ENCODE peak calls at places on chromosomes 2 and 18, in eight cellular contexts. One of them, this sample, is unnamed.

GRCh38 chr2:238785528-238785860 is 62.4 kb upstream of the TWIST2 start:
- DNase-seq in psoas muscle: no peak
- DNase-seq in astrocyte of the spinal cord: no peak
- DNase-seq in neuronal stem cell: no peak
- DNase-seq in stimulated activated CD8-positive, alpha-beta memory T cell treated with anti-CD3 and anti-CD28 coated beads, Interleukin-2, amount 100 ng/mL, for 1 hour: no peak
- DNase-seq in epithelial cell of esophagus: no peak
- DNase-seq in AG10803: peak; percentile 51
- DNase-seq in neural progenitor cell: no peak
- DNase-seq in this sample: no peak

GRCh38 chr2:111226797-111227700 is 106.3 kb downstream of the BCL2L11 start:
- DNase-seq in psoas muscle: no peak
- DNase-seq in astrocyte of the spinal cord: peak; percentile 71
- DNase-seq in neuronal stem cell: no peak
- DNase-seq in stimulated activated CD8-positive, alpha-beta memory T cell treated with anti-CD3 and anti-CD28 coated beads, Interleukin-2, amount 100 ng/mL, for 1 hour: no peak
- DNase-seq in epithelial cell of esophagus: no peak
- DNase-seq in AG10803: peak; percentile 91
- DNase-seq in neural progenitor cell: no peak
- DNase-seq in this sample: peak; percentile 56

GRCh38 chr2:63001576-63001975 is 49.1 kb upstream of the OTX1 start:
- DNase-seq in psoas muscle: no peak
- DNase-seq in astrocyte of the spinal cord: no peak
- DNase-seq in neuronal stem cell: no peak
- DNase-seq in stimulated activated CD8-positive, alpha-beta memory T cell treated with anti-CD3 and anti-CD28 coated beads, Interleukin-2, amount 100 ng/mL, for 1 hour: no peak
- DNase-seq in epithelial cell of esophagus: no peak
- DNase-seq in AG10803: no peak
- DNase-seq in neural progenitor cell: no peak
- DNase-seq in this sample: no peak

GRCh38 chr2:85235281-85235680 is 92.5 kb downstream of the TGOLN2 start:
- DNase-seq in psoas muscle: no peak
- DNase-seq in astrocyte of the spinal cord: no peak
- DNase-seq in neuronal stem cell: no peak
- DNase-seq in stimulated activated CD8-positive, alpha-beta memory T cell treated with anti-CD3 and anti-CD28 coated beads, Interleukin-2, amount 100 ng/mL, for 1 hour: no peak
- DNase-seq in epithelial cell of esophagus: no peak
- DNase-seq in AG10803: no peak
- DNase-seq in neural progenitor cell: no peak
- DNase-seq in this sample: no peak

GRCh38 chr2:135257383-135258090 is 205.4 kb downstream of the RAB3GAP1 start:
- DNase-seq in psoas muscle: no peak
- DNase-seq in astrocyte of the spinal cord: peak; percentile 37
- DNase-seq in neuronal stem cell: no peak
- DNase-seq in stimulated activated CD8-positive, alpha-beta memory T cell treated with anti-CD3 and anti-CD28 coated beads, Interleukin-2, amount 100 ng/mL, for 1 hour: no peak
- DNase-seq in epithelial cell of esophagus: peak; percentile 88
- DNase-seq in AG10803: peak; percentile 83
- DNase-seq in neural progenitor cell: no peak
- DNase-seq in this sample: peak; percentile 94

GRCh38 chr18:31503011-31503410 is 5.0 kb downstream of the DSG2 start:
- DNase-seq in psoas muscle: no peak
- DNase-seq in astrocyte of the spinal cord: no peak
- DNase-seq in neuronal stem cell: no peak
- DNase-seq in stimulated activated CD8-positive, alpha-beta memory T cell treated with anti-CD3 and anti-CD28 coated beads, Interleukin-2, amount 100 ng/mL, for 1 hour: no peak
- DNase-seq in epithelial cell of esophagus: no peak
- DNase-seq in AG10803: no peak
- DNase-seq in neural progenitor cell: no peak
- DNase-seq in this sample: no peak

GRCh38 chr2:143261986-143262784 is 133.0 kb downstream of the ARHGAP15 start:
- DNase-seq in psoas muscle: no peak
- DNase-seq in astrocyte of the spinal cord: no peak
- DNase-seq in neuronal stem cell: no peak
- DNase-seq in stimulated activated CD8-positive, alpha-beta memory T cell treated with anti-CD3 and anti-CD28 coated beads, Interleukin-2, amount 100 ng/mL, for 1 hour: peak; percentile 3
- DNase-seq in epithelial cell of esophagus: peak; percentile 30
- DNase-seq in AG10803: no peak
- DNase-seq in neural progenitor cell: no peak
- DNase-seq in this sample: peak; percentile 17

GRCh38 chr2:240821429-240821778 is 1.4 kb upstream of the KIF1A start:
- DNase-seq in psoas muscle: no peak
- DNase-seq in astrocyte of the spinal cord: no peak
- DNase-seq in neuronal stem cell: no peak
- DNase-seq in stimulated activated CD8-positive, alpha-beta memory T cell treated with anti-CD3 and anti-CD28 coated beads, Interleukin-2, amount 100 ng/mL, for 1 hour: no peak
- DNase-seq in epithelial cell of esophagus: no peak
- DNase-seq in AG10803: no peak
- DNase-seq in neural progenitor cell: no peak
- DNase-seq in this sample: no peak

GRCh38 chr2:169799555-169799954 is 884 bp downstream of the SSB start:
- DNase-seq in psoas muscle: no peak
- DNase-seq in astrocyte of the spinal cord: no peak
- DNase-seq in neuronal stem cell: no peak
- DNase-seq in stimulated activated CD8-positive, alpha-beta memory T cell treated with anti-CD3 and anti-CD28 coated beads, Interleukin-2, amount 100 ng/mL, for 1 hour: no peak
- DNase-seq in epithelial cell of esophagus: peak; percentile 26
- DNase-seq in AG10803: no peak
- DNase-seq in neural progenitor cell: peak; percentile 3
- DNase-seq in this sample: peak; percentile 38

GRCh38 chr2:217604527-217605279 is 398.1 kb downstream of the TNS1 start:
- DNase-seq in psoas muscle: peak; percentile 22
- DNase-seq in astrocyte of the spinal cord: no peak
- DNase-seq in neuronal stem cell: no peak
- DNase-seq in stimulated activated CD8-positive, alpha-beta memory T cell treated with anti-CD3 and anti-CD28 coated beads, Interleukin-2, amount 100 ng/mL, for 1 hour: no peak
- DNase-seq in epithelial cell of esophagus: no peak
- DNase-seq in AG10803: no peak
- DNase-seq in neural progenitor cell: no peak
- DNase-seq in this sample: no peak

GRCh38 chr2:227106845-227107759 is 56.9 kb downstream of the COL4A4 start:
- DNase-seq in psoas muscle: no peak
- DNase-seq in astrocyte of the spinal cord: peak; percentile 68
- DNase-seq in neuronal stem cell: peak; percentile 60
- DNase-seq in stimulated activated CD8-positive, alpha-beta memory T cell treated with anti-CD3 and anti-CD28 coated beads, Interleukin-2, amount 100 ng/mL, for 1 hour: no peak
- DNase-seq in epithelial cell of esophagus: peak; percentile 72
- DNase-seq in AG10803: peak; percentile 68
- DNase-seq in neural progenitor cell: peak; percentile 81
- DNase-seq in this sample: peak; percentile 76

GRCh38 chr18:7726522-7726921 is 159.4 kb downstream of the PTPRM start:
- DNase-seq in psoas muscle: no peak
- DNase-seq in astrocyte of the spinal cord: no peak
- DNase-seq in neuronal stem cell: no peak
- DNase-seq in stimulated activated CD8-positive, alpha-beta memory T cell treated with anti-CD3 and anti-CD28 coated beads, Interleukin-2, amount 100 ng/mL, for 1 hour: no peak
- DNase-seq in epithelial cell of esophagus: no peak
- DNase-seq in AG10803: no peak
- DNase-seq in neural progenitor cell: no peak
- DNase-seq in this sample: no peak

GRCh38 chr2:73825408-73825807 is 3.4 kb upstream of the STAMBP start:
- DNase-seq in psoas muscle: no peak
- DNase-seq in astrocyte of the spinal cord: no peak
- DNase-seq in neuronal stem cell: no peak
- DNase-seq in stimulated activated CD8-positive, alpha-beta memory T cell treated with anti-CD3 and anti-CD28 coated beads, Interleukin-2, amount 100 ng/mL, for 1 hour: no peak
- DNase-seq in epithelial cell of esophagus: no peak
- DNase-seq in AG10803: no peak
- DNase-seq in neural progenitor cell: no peak
- DNase-seq in this sample: peak; percentile 21

GRCh38 chr2:30293303-30293912 is 62.1 kb downstream of the LBH start:
- DNase-seq in psoas muscle: no peak
- DNase-seq in astrocyte of the spinal cord: peak; percentile 79
- DNase-seq in neuronal stem cell: no peak
- DNase-seq in stimulated activated CD8-positive, alpha-beta memory T cell treated with anti-CD3 and anti-CD28 coated beads, Interleukin-2, amount 100 ng/mL, for 1 hour: no peak
- DNase-seq in epithelial cell of esophagus: peak; percentile 95
- DNase-seq in AG10803: peak; percentile 99
- DNase-seq in neural progenitor cell: no peak
- DNase-seq in this sample: peak; percentile 68

GRCh38 chr2:156340818-156341481 is 8.4 kb upstream of the NR4A2 start:
- DNase-seq in psoas muscle: no peak
- DNase-seq in astrocyte of the spinal cord: no peak
- DNase-seq in neuronal stem cell: peak; percentile 18
- DNase-seq in stimulated activated CD8-positive, alpha-beta memory T cell treated with anti-CD3 and anti-CD28 coated beads, Interleukin-2, amount 100 ng/mL, for 1 hour: no peak
- DNase-seq in epithelial cell of esophagus: peak; percentile 48
- DNase-seq in AG10803: peak; percentile 44
- DNase-seq in neural progenitor cell: peak; percentile 61
- DNase-seq in this sample: peak; percentile 71

GRCh38 chr2:73718851-73719621 is 18.1 kb downstream of the TPRKB start:
- DNase-seq in psoas muscle: no peak
- DNase-seq in astrocyte of the spinal cord: no peak
- DNase-seq in neuronal stem cell: no peak
- DNase-seq in stimulated activated CD8-positive, alpha-beta memory T cell treated with anti-CD3 and anti-CD28 coated beads, Interleukin-2, amount 100 ng/mL, for 1 hour: no peak
- DNase-seq in epithelial cell of esophagus: no peak
- DNase-seq in AG10803: no peak
- DNase-seq in neural progenitor cell: no peak
- DNase-seq in this sample: no peak

GRCh38 chr18:11906926-11907874 is 917 bp downstream of the MPPE1 start:
- DNase-seq in psoas muscle: no peak
- DNase-seq in astrocyte of the spinal cord: no peak
- DNase-seq in neuronal stem cell: no peak
- DNase-seq in stimulated activated CD8-positive, alpha-beta memory T cell treated with anti-CD3 and anti-CD28 coated beads, Interleukin-2, amount 100 ng/mL, for 1 hour: no peak
- DNase-seq in epithelial cell of esophagus: no peak
- DNase-seq in AG10803: no peak
- DNase-seq in neural progenitor cell: no peak
- DNase-seq in this sample: no peak

GRCh38 chr2:54370405-54371104 is 85.6 kb upstream of the SPTBN1 start:
- DNase-seq in psoas muscle: peak; percentile 17
- DNase-seq in astrocyte of the spinal cord: no peak
- DNase-seq in neuronal stem cell: no peak
- DNase-seq in stimulated activated CD8-positive, alpha-beta memory T cell treated with anti-CD3 and anti-CD28 coated beads, Interleukin-2, amount 100 ng/mL, for 1 hour: no peak
- DNase-seq in epithelial cell of esophagus: no peak
- DNase-seq in AG10803: peak; percentile 55
- DNase-seq in neural progenitor cell: no peak
- DNase-seq in this sample: no peak

GRCh38 chr2:17976871-17977746 is 98.6 kb downstream of the KCNS3 start:
- DNase-seq in psoas muscle: peak; percentile 38
- DNase-seq in astrocyte of the spinal cord: peak; percentile 99
- DNase-seq in neuronal stem cell: no peak
- DNase-seq in stimulated activated CD8-positive, alpha-beta memory T cell treated with anti-CD3 and anti-CD28 coated beads, Interleukin-2, amount 100 ng/mL, for 1 hour: no peak
- DNase-seq in epithelial cell of esophagus: peak; percentile 37
- DNase-seq in AG10803: peak; percentile 98
- DNase-seq in neural progenitor cell: no peak
- DNase-seq in this sample: peak; percentile 100

GRCh38 chr2:201697899-201698298 is 545 bp downstream of the MPP4 start:
- DNase-seq in psoas muscle: no peak
- DNase-seq in astrocyte of the spinal cord: peak; percentile 84
- DNase-seq in neuronal stem cell: no peak
- DNase-seq in stimulated activated CD8-positive, alpha-beta memory T cell treated with anti-CD3 and anti-CD28 coated beads, Interleukin-2, amount 100 ng/mL, for 1 hour: no peak
- DNase-seq in epithelial cell of esophagus: peak; percentile 44
- DNase-seq in AG10803: peak; percentile 83
- DNase-seq in neural progenitor cell: no peak
- DNase-seq in this sample: peak; percentile 86

GRCh38 chr2:173552540-173552939 is 197.9 kb downstream of the CDCA7 start:
- DNase-seq in psoas muscle: no peak
- DNase-seq in astrocyte of the spinal cord: no peak
- DNase-seq in neuronal stem cell: no peak
- DNase-seq in stimulated activated CD8-positive, alpha-beta memory T cell treated with anti-CD3 and anti-CD28 coated beads, Interleukin-2, amount 100 ng/mL, for 1 hour: no peak
- DNase-seq in epithelial cell of esophagus: no peak
- DNase-seq in AG10803: no peak
- DNase-seq in neural progenitor cell: no peak
- DNase-seq in this sample: no peak

GRCh38 chr2:54979645-54980044 is 70.6 kb downstream of the RTN4 start:
- DNase-seq in psoas muscle: no peak
- DNase-seq in astrocyte of the spinal cord: no peak
- DNase-seq in neuronal stem cell: no peak
- DNase-seq in stimulated activated CD8-positive, alpha-beta memory T cell treated with anti-CD3 and anti-CD28 coated beads, Interleukin-2, amount 100 ng/mL, for 1 hour: no peak
- DNase-seq in epithelial cell of esophagus: peak; percentile 85
- DNase-seq in AG10803: peak; percentile 49
- DNase-seq in neural progenitor cell: no peak
- DNase-seq in this sample: no peak

GRCh38 chr2:68653034-68653433 is 9.7 kb downstream of the PROKR1 start:
- DNase-seq in psoas muscle: no peak
- DNase-seq in astrocyte of the spinal cord: no peak
- DNase-seq in neuronal stem cell: no peak
- DNase-seq in stimulated activated CD8-positive, alpha-beta memory T cell treated with anti-CD3 and anti-CD28 coated beads, Interleukin-2, amount 100 ng/mL, for 1 hour: no peak
- DNase-seq in epithelial cell of esophagus: no peak
- DNase-seq in AG10803: no peak
- DNase-seq in neural progenitor cell: no peak
- DNase-seq in this sample: no peak

GRCh38 chr18:47345291-47345690 is 93.8 kb upstream of the SKOR2 start:
- DNase-seq in psoas muscle: no peak
- DNase-seq in astrocyte of the spinal cord: no peak
- DNase-seq in neuronal stem cell: no peak
- DNase-seq in stimulated activated CD8-positive, alpha-beta memory T cell treated with anti-CD3 and anti-CD28 coated beads, Interleukin-2, amount 100 ng/mL, for 1 hour: no peak
- DNase-seq in epithelial cell of esophagus: no peak
- DNase-seq in AG10803: no peak
- DNase-seq in neural progenitor cell: no peak
- DNase-seq in this sample: no peak

GRCh38 chr2:100819365-100820345 is at the start of gene NPAS2:
- DNase-seq in psoas muscle: peak; percentile 43
- DNase-seq in astrocyte of the spinal cord: peak; percentile 43
- DNase-seq in neuronal stem cell: no peak
- DNase-seq in stimulated activated CD8-positive, alpha-beta memory T cell treated with anti-CD3 and anti-CD28 coated beads, Interleukin-2, amount 100 ng/mL, for 1 hour: no peak
- DNase-seq in epithelial cell of esophagus: peak; percentile 65
- DNase-seq in AG10803: peak; percentile 47
- DNase-seq in neural progenitor cell: peak; percentile 82
- DNase-seq in this sample: peak; percentile 37

GRCh38 chr18:29449424-29449823 is 1272.5 kb upstream of the CDH2 start:
- DNase-seq in psoas muscle: no peak
- DNase-seq in astrocyte of the spinal cord: peak; percentile 16
- DNase-seq in neuronal stem cell: no peak
- DNase-seq in stimulated activated CD8-positive, alpha-beta memory T cell treated with anti-CD3 and anti-CD28 coated beads, Interleukin-2, amount 100 ng/mL, for 1 hour: no peak
- DNase-seq in epithelial cell of esophagus: no peak
- DNase-seq in AG10803: peak; percentile 49
- DNase-seq in neural progenitor cell: no peak
- DNase-seq in this sample: peak; percentile 60

GRCh38 chr2:31365834-31366505 is 48.6 kb downstream of the XDH start:
- DNase-seq in psoas muscle: no peak
- DNase-seq in astrocyte of the spinal cord: no peak
- DNase-seq in neuronal stem cell: no peak
- DNase-seq in stimulated activated CD8-positive, alpha-beta memory T cell treated with anti-CD3 and anti-CD28 coated beads, Interleukin-2, amount 100 ng/mL, for 1 hour: no peak
- DNase-seq in epithelial cell of esophagus: no peak
- DNase-seq in AG10803: no peak
- DNase-seq in neural progenitor cell: no peak
- DNase-seq in this sample: no peak

GRCh38 chr18:76580288-76580962 is 85.4 kb upstream of the ZNF516 start:
- DNase-seq in psoas muscle: no peak
- DNase-seq in astrocyte of the spinal cord: no peak
- DNase-seq in neuronal stem cell: no peak
- DNase-seq in stimulated activated CD8-positive, alpha-beta memory T cell treated with anti-CD3 and anti-CD28 coated beads, Interleukin-2, amount 100 ng/mL, for 1 hour: no peak
- DNase-seq in epithelial cell of esophagus: peak; percentile 33
- DNase-seq in AG10803: no peak
- DNase-seq in neural progenitor cell: no peak
- DNase-seq in this sample: no peak

GRCh38 chr2:135557533-135557932 is 26.2 kb downstream of the R3HDM1 start:
- DNase-seq in psoas muscle: no peak
- DNase-seq in astrocyte of the spinal cord: no peak
- DNase-seq in neuronal stem cell: no peak
- DNase-seq in stimulated activated CD8-positive, alpha-beta memory T cell treated with anti-CD3 and anti-CD28 coated beads, Interleukin-2, amount 100 ng/mL, for 1 hour: no peak
- DNase-seq in epithelial cell of esophagus: no peak
- DNase-seq in AG10803: no peak
- DNase-seq in neural progenitor cell: no peak
- DNase-seq in this sample: peak; percentile 21

GRCh38 chr2:929965-930364 is 20.7 kb upstream of the SNTG2 start:
- DNase-seq in psoas muscle: no peak
- DNase-seq in astrocyte of the spinal cord: no peak
- DNase-seq in neuronal stem cell: no peak
- DNase-seq in stimulated activated CD8-positive, alpha-beta memory T cell treated with anti-CD3 and anti-CD28 coated beads, Interleukin-2, amount 100 ng/mL, for 1 hour: no peak
- DNase-seq in epithelial cell of esophagus: no peak
- DNase-seq in AG10803: no peak
- DNase-seq in neural progenitor cell: no peak
- DNase-seq in this sample: no peak

GRCh38 chr18:28736951-28737350 is 560.0 kb upstream of the CDH2 start:
- DNase-seq in psoas muscle: no peak
- DNase-seq in astrocyte of the spinal cord: no peak
- DNase-seq in neuronal stem cell: no peak
- DNase-seq in stimulated activated CD8-positive, alpha-beta memory T cell treated with anti-CD3 and anti-CD28 coated beads, Interleukin-2, amount 100 ng/mL, for 1 hour: no peak
- DNase-seq in epithelial cell of esophagus: peak; percentile 47
- DNase-seq in AG10803: no peak
- DNase-seq in neural progenitor cell: no peak
- DNase-seq in this sample: peak; percentile 19

GRCh38 chr2:71742953-71743601 is 289.7 kb downstream of the DYSF start:
- DNase-seq in psoas muscle: peak; percentile 80
- DNase-seq in astrocyte of the spinal cord: peak; percentile 97
- DNase-seq in neuronal stem cell: no peak
- DNase-seq in stimulated activated CD8-positive, alpha-beta memory T cell treated with anti-CD3 and anti-CD28 coated beads, Interleukin-2, amount 100 ng/mL, for 1 hour: no peak
- DNase-seq in epithelial cell of esophagus: peak; percentile 71
- DNase-seq in AG10803: peak; percentile 89
- DNase-seq in neural progenitor cell: no peak
- DNase-seq in this sample: peak; percentile 94

GRCh38 chr2:8633735-8634313 is 48.0 kb upstream of the ID2 start:
- DNase-seq in psoas muscle: no peak
- DNase-seq in astrocyte of the spinal cord: peak; percentile 86
- DNase-seq in neuronal stem cell: no peak
- DNase-seq in stimulated activated CD8-positive, alpha-beta memory T cell treated with anti-CD3 and anti-CD28 coated beads, Interleukin-2, amount 100 ng/mL, for 1 hour: no peak
- DNase-seq in epithelial cell of esophagus: no peak
- DNase-seq in AG10803: peak; percentile 85
- DNase-seq in neural progenitor cell: no peak
- DNase-seq in this sample: peak; percentile 91

GRCh38 chr2:159516241-159516758 is 100.0 kb downstream of the BAZ2B start:
- DNase-seq in psoas muscle: no peak
- DNase-seq in astrocyte of the spinal cord: peak; percentile 59
- DNase-seq in neuronal stem cell: peak; percentile 6
- DNase-seq in stimulated activated CD8-positive, alpha-beta memory T cell treated with anti-CD3 and anti-CD28 coated beads, Interleukin-2, amount 100 ng/mL, for 1 hour: no peak
- DNase-seq in epithelial cell of esophagus: peak; percentile 89
- DNase-seq in AG10803: peak; percentile 18
- DNase-seq in neural progenitor cell: peak; percentile 11
- DNase-seq in this sample: peak; percentile 58